ENCODE peak calls at places on chromosome 16, in four cellular contexts. X is pancreas; V is CD4-positive, alpha-beta memory T cell; M is thyroid gland. D is an unnamed sample. For H3K9me3 and H3K27me3, the result is how much of the 10 kb centered on the place peaks cover.

GRCh38 chr16:70770968-70771552 is 29.9 kb downstream of the VAC14 start:
- DNase-seq in M (peak), V (peak), X (peak), D (peak)

GRCh38 chr16:65663774-65664173 is 541.9 kb upstream of the CDH11 start:
- DNase-seq in M (no peak), V (no peak), X (no peak), D (no peak)

GRCh38 chr16:66030036-66030435 is 336.5 kb upstream of the CDH5 start:
- DNase-seq in M (no peak), X (no peak), V (no peak), D (no peak)

GRCh38 chr16:48687421-48688038 is 77.5 kb upstream of the N4BP1 start:
- DNase-seq in M (peak), V (peak), X (peak), D (peak)

GRCh38 chr16:47511882-47512281 is 50.8 kb downstream of the PHKB start:
- DNase-seq in V (no peak), X (no peak), M (no peak), D (no peak)

GRCh38 chr16:56189990-56190902 is 1.0 kb upstream of the GNAO1 start:
- DNase-seq in X (peak), M (no peak), V (no peak), D (no peak)

GRCh38 chr16:67399218-67399733 is 6.0 kb upstream of the TPPP3 start:
- DNase-seq in V (no peak), M (no peak), X (peak), D (no peak)

GRCh38 chr16:59543641-59544040 is 809.5 kb upstream of the GOT2 start:
- DNase-seq in M (no peak), X (no peak), V (no peak), D (no peak)

GRCh38 chr16:35410438-35410837 is 1951.0 kb downstream of the TP53TG3F start:
- DNase-seq in X (no peak), M (no peak), V (no peak), D (no peak)

GRCh38 chr16:35411156-35411555 is 1951.7 kb downstream of the TP53TG3F start:
- DNase-seq in M (no peak), V (no peak), X (no peak), D (no peak)

GRCh38 chr16:35409503-35409902 is 1950.1 kb downstream of the TP53TG3F start:
- DNase-seq in V (no peak), X (no peak), M (no peak), D (no peak)

GRCh38 chr16:35404273-35404672 is 1944.9 kb downstream of the TP53TG3F start:
- DNase-seq in V (no peak), M (no peak), X (no peak), D (no peak)

DNA sequence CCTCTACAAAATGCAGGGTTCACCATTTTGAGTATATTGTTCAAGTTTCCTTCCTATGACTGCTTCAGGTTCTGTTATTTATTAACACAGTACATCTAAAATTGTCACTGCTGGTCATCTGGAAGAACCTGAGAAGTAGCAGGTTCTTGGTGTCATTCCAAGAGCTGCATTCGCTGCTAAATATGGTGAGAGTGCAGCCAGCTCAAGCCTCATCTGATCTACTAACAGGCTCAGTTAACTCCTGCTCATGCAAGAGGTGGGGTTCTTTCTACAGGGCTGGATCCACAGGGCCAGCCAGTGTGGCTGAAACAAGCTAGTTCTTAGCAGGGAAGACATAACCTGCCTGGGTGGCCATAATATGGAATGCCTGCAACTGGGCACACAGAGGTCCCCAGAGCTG is 1946.1 kb downstream of the TP53TG3F start:
- DNase-seq in M (no peak), V (no peak), X (no peak), D (no peak)
- H3K9me3 ChIP-seq in M (under half), V (under half), X (under half), D (under half)

GRCh38 chr16:87543436-87544191 is 50.8 kb upstream of the ZCCHC14 start:
- DNase-seq in M (no peak), V (no peak), X (no peak), D (no peak)
- H3K27me3 ChIP-seq in M (under half), V (under half), X (under half), D (under half)

GRCh38 chr16:379183-379960 is 2.4 kb downstream of the PGAP6 start:
- DNase-seq in V (no peak), X (peak), M (peak), D (peak)
- H3K9me3 ChIP-seq in V (under half), X (under half), M (under half), D (under half)

DNA sequence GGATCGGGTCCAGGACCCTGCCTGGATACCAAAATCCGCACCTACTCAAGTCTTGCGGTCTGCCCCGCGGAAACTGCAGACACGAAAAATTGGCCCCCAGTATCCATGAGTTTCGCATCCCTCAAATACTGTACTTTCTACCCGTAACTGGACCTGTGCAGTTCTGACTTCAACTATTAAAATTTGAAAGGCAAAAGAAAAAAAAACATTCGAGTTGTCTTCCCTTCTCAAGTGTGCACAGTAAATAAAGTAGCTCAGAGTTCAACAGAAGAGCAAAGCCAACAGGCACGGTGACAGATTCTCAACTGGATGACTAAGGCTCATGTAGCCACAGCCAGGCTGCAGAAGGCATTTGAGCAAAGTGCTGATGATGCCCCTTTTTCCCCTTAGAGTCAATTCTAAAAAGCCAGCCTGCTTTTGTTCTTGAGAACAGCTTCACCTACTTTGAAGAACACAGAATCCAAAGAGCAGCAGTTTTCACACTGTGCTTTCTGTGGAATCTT is 32.5 kb downstream of the MARF1 start:
- DNase-seq in V (no peak), M (no peak), X (no peak), D (no peak)
- H3K27me3 ChIP-seq in V (under half), M (under half), X (under half), D (under half)

GRCh38 chr16:79325211-79325610 is 275.3 kb downstream of the MAF start:
- DNase-seq in M (no peak), X (no peak), V (no peak), D (no peak)
- H3K9me3 ChIP-seq in M (under half), X (under half), V (under half), D (under half)